ENCODE peak calls at places on chromosome 1, in four cellular contexts. D, A, P and I are unnamed samples.

GRCh38 chr1:202649553-202650392 is 60.5 kb downstream of the SYT2 start:
- DNase-seq in D (no peak), A (no peak), P (no peak), I (no peak)

GRCh38 chr1:118291686-118292085 is 106.7 kb upstream of the SPAG17 start:
- DNase-seq in A (no peak), D (no peak), P (no peak), I (no peak)

GRCh38 chr1:62029704-62030103 is 164.9 kb upstream of the L1TD1 start:
- DNase-seq in P (no peak), A (no peak), D (no peak), I (no peak)

GRCh38 chr1:41501581-41501980 is 17.1 kb upstream of the EDN2 start:
- DNase-seq in P (no peak), D (peak; percentile 87), A (no peak), I (no peak)

GRCh38 chr1:41629571-41629970 is 145.1 kb upstream of the EDN2 start:
- DNase-seq in D (peak; percentile 45), A (no peak), P (peak; percentile 99), I (peak; percentile 48)

GRCh38 chr1:53583903-53584210 is 124.7 kb downstream of the DMRTB1 start:
- DNase-seq in D (no peak), A (no peak), P (no peak), I (no peak)

GRCh38 chr1:182784556-182785171 is 4.9 kb upstream of the NPL start:
- DNase-seq in A (peak; percentile 21), P (peak; percentile 37), D (peak; percentile 42), I (no peak)

GRCh38 chr1:163178628-163179027 is 24.1 kb downstream of the RGS5 start:
- DNase-seq in P (no peak), A (no peak), D (no peak), I (no peak)

GRCh38 chr1:3249846-3250501 is 181.0 kb downstream of the PRDM16 start:
- DNase-seq in P (peak; percentile 41), D (no peak), A (no peak), I (peak; percentile 63)

GRCh38 chr1:6825828-6826227 is 40.6 kb downstream of the CAMTA1 start:
- DNase-seq in D (no peak), A (no peak), P (no peak), I (no peak)
- H3K4me3 ChIP-seq in D (no peak overlapping the region), A (no peak overlapping the region), P (no peak overlapping the region), I (no peak overlapping the region)

GRCh38 chr1:25517476-25518394 is 25.7 kb upstream of the LDLRAP1 start:
- DNase-seq in D (no peak), P (no peak), A (no peak), I (no peak)
- H3K4me3 ChIP-seq in D (no peak overlapping the region), P (no peak overlapping the region), A (no peak overlapping the region), I (no peak overlapping the region)

DNA sequence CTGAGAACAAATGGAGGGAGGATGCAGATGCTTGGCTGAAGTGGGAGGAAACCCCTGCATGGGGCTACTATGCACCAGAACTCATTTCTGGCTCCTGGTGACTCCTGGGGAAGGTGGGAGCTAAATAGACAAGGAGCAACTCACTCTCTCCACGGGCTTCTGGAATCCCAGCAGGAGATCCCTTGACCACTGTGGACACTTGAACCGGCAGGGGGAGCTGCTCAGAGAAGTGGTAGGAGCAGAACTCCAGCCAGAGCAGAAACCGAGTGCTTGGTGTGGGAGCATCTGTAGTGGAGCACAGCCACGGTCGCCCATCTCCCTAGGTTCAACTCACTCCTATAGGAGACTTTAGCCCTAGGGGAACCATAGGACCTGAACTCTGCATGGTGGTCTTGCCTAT is 205.6 kb upstream of the GJB5 start:
- DNase-seq in A (no peak), D (peak; percentile 1), P (no peak), I (no peak)
- H3K4me3 ChIP-seq in A (no peak overlapping the region), D (no peak overlapping the region), P (no peak overlapping the region), I (no peak overlapping the region)

DNA sequence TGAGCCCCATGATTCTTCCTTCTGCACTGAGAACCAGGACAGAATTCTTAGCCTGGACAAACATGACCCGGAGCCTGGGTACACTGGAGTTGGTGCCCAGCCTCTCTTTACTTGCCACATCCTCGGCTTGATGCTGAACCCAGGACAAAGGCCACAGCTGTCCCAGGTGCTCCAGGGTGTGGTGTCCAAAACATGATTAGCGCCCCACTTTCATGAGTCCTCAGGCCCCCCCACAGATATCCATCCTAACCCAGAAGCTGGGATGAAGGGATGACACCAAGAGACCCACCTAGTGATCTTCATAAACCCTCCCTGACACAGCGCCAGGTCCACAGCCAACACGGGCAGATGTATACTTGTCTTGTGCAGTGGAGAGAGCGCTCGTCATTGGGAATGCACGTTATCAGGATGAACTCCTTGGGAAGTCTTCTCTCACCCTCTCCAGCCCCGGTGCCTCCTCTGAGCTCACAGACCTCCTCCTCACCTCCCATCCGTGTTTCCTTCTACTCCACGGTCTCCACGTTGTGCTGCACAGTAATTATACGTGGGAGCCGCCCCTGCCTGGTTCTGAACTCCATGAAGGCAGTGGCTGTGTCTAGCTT is 3.6 kb downstream of the ABCA4 start:
- DNase-seq in P (no peak), D (no peak), A (no peak), I (no peak)
- H3K4me3 ChIP-seq in P (no peak overlapping the region), D (no peak overlapping the region), A (no peak overlapping the region), I (no peak overlapping the region)

DNA sequence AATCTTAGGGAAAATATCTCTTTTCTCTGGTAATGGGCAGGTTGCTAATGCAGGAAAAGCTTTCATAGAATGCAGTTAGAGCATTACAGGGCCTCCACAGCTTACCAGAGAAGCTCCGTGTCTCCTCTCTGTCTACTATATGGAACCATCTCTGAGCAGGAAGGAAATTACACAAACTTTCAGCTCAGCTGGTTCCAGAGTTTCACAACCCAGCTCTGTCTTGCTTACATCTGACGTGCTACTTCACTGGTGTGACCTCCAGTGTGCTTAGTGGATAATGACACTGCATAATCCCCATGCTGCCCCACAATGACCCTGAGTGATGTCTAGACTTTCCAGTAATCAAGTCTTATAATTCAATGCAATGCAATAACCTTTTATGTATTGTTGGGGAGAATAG is 4.3 kb upstream of the FGGY start:
- DNase-seq in D (peak; percentile 33), P (no peak), A (peak; percentile 76), I (peak; percentile 88)
- H3K4me3 ChIP-seq in D (no peak overlapping the region), P (no peak overlapping the region), A (no peak overlapping the region), I (no peak overlapping the region)

GRCh38 chr1:107433068-107433467 is 292.2 kb downstream of the NTNG1 start:
- DNase-seq in D (no peak), P (no peak), A (no peak), I (no peak)

GRCh38 chr1:107434379-107434728 is 293.5 kb downstream of the NTNG1 start:
- DNase-seq in D (no peak), P (no peak), A (no peak), I (no peak)

GRCh38 chr1:107432108-107432507 is 291.3 kb downstream of the NTNG1 start:
- DNase-seq in A (no peak), D (no peak), P (no peak), I (no peak)

GRCh38 chr1:107433635-107434378 is 293.0 kb downstream of the NTNG1 start:
- DNase-seq in A (no peak), P (no peak), D (no peak), I (no peak)

DNA sequence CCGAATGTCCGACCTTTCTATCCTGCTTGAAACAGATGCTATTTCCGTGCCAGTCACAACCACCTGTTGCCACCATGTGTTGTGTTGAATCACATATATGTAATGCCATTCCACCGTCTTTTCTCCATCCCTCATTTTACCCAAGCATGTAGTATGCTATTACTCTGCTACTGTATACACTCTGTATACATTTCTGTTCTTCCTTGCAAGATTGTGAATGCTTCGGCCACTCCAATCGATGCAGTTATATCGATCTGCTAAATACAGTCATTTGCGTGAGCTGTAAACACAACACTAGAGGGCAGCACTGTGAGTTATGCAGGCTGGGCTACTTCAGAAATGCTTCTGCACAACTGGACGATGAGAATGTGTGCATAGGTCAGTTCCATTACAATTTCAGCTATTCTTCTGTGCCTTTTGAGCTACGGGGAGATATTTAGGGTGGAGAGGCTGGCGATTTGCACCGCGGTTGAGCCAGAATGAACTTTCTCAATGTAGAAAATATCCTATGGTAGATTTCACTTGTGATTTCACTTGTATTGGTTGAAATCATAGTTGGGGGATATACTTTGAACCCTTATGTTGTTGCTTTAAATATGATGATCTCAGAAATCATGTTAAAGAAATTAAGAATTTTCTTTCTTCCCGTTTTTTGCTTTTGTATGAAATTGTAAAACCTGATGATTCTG is 289.8 kb downstream of the NTNG1 start:
- DNase-seq in P (peak; percentile 42), D (peak; percentile 61), A (no peak), I (no peak)
- H3K4me3 ChIP-seq in P (no peak overlapping the region), D (no peak overlapping the region), A (no peak overlapping the region), I (no peak overlapping the region)

GRCh38 chr1:54980046-54980527 is 341 bp upstream of the TMEM61 start:
- DNase-seq in P (no peak), A (no peak), D (no peak), I (no peak)
- H3K4me3 ChIP-seq in P (peak overlapping the region; percentile 8), A (peak overlapping the region; percentile 12), D (peak overlapping the region; percentile 45), I (peak overlapping the region; percentile 31)